ENCODE peak calls at places on chromosomes 3 and 15, in six cellular contexts. F, C, Y, W, X and V are unnamed samples.

GRCh38 chr3:87311309-87311708 is 34.9 kb upstream of the POU1F1 start:
- DNase-seq in F (no peak), C (no peak), Y (no peak), W (peak; percentile 60), X (no peak), V (no peak)

GRCh38 chr3:187039723-187040414 is 99.4 kb downstream of the RPL39L start:
- DNase-seq in F (no peak), C (no peak), Y (no peak), W (no peak), X (no peak), V (no peak)

GRCh38 chr3:147405552-147406254 is 640 bp downstream of the ZIC4 start:
- DNase-seq in F (no peak), C (no peak), Y (peak; percentile 51), W (no peak), X (no peak), V (no peak)

GRCh38 chr3:197317250-197317963 is 19.0 kb upstream of the DLG1 start:
- DNase-seq in F (no peak), C (no peak), Y (peak; percentile 96), W (peak; percentile 98), X (no peak), V (peak; percentile 95)

GRCh38 chr15:57600197-57600596 is 8.5 kb downstream of the MYZAP start:
- DNase-seq in F (no peak), C (no peak), Y (no peak), W (no peak), X (no peak), V (no peak)

GRCh38 chr15:47813985-47814384 is 96.7 kb downstream of the SEMA6D start:
- DNase-seq in F (no peak), C (no peak), Y (no peak), W (no peak), X (no peak), V (no peak)

GRCh38 chr15:33021806-33022389 is 172.6 kb downstream of the FMN1 start:
- DNase-seq in F (no peak), C (no peak), Y (peak; percentile 86), W (peak; percentile 52), X (no peak), V (peak; percentile 76)

GRCh38 chr15:39216816-39217215 is 364.1 kb upstream of the THBS1 start:
- DNase-seq in F (no peak), C (no peak), Y (no peak), W (no peak), X (no peak), V (no peak)

GRCh38 chr3:55483196-55484095 is 3.7 kb downstream of the WNT5A start:
- DNase-seq in F (no peak), C (no peak), Y (peak; percentile 46), W (no peak), X (no peak), V (no peak)

GRCh38 chr15:75347222-75348033 is 589 bp downstream of the NEIL1 start:
- DNase-seq in F (peak; percentile 43), C (peak; percentile 79), Y (peak; percentile 30), W (no peak), X (no peak), V (peak; percentile 36)

GRCh38 chr15:31133890-31134289 is 32.4 kb upstream of the TRPM1 start:
- DNase-seq in F (no peak), C (no peak), Y (no peak), W (no peak), X (no peak), V (no peak)

GRCh38 chr15:100863406-100864198 is 16.0 kb upstream of the ALDH1A3 start:
- DNase-seq in F (no peak), C (no peak), Y (no peak), W (peak; percentile 70), X (no peak), V (no peak)

GRCh38 chr3:24220859-24221657 is 273.6 kb downstream of the THRB start:
- DNase-seq in F (no peak), C (no peak), Y (peak; percentile 94), W (peak; percentile 98), X (no peak), V (peak; percentile 78)

GRCh38 chr3:13138566-13139145 is 65.4 kb upstream of the IQSEC1 start:
- DNase-seq in F (no peak), C (peak; percentile 16), Y (no peak), W (no peak), X (no peak), V (no peak)

GRCh38 chr3:152245498-152246175 is 23.1 kb upstream of the MBNL1 start:
- DNase-seq in F (no peak), C (no peak), Y (no peak), W (no peak), X (no peak), V (no peak)

GRCh38 chr3:67509471-67510075 is 144.8 kb downstream of the SUCLG2 start:
- DNase-seq in F (no peak), C (no peak), Y (peak; percentile 11), W (peak; percentile 24), X (no peak), V (no peak)

GRCh38 chr3:110027446-110027845 is 690.1 kb upstream of the DPPA4 start:
- DNase-seq in F (no peak), C (no peak), Y (peak; percentile 31), W (peak; percentile 79), X (no peak), V (peak; percentile 69)

GRCh38 chr3:71345429-71346027 is 238.0 kb downstream of the FOXP1 start:
- DNase-seq in F (no peak), C (no peak), Y (peak; percentile 59), W (peak; percentile 22), X (no peak), V (peak; percentile 18)

GRCh38 chr15:74709011-74709410 is 13.2 kb upstream of the EDC3 start:
- DNase-seq in F (no peak), C (no peak), Y (no peak), W (no peak), X (no peak), V (peak; percentile 56)

GRCh38 chr15:96232335-96232734 is 98.2 kb upstream of the NR2F2 start:
- DNase-seq in F (no peak), C (no peak), Y (no peak), W (no peak), X (no peak), V (no peak)

GRCh38 chr15:39713846-39714245 is 68.8 kb downstream of the FSIP1 start:
- DNase-seq in F (no peak), C (no peak), Y (no peak), W (no peak), X (no peak), V (no peak)

DNA sequence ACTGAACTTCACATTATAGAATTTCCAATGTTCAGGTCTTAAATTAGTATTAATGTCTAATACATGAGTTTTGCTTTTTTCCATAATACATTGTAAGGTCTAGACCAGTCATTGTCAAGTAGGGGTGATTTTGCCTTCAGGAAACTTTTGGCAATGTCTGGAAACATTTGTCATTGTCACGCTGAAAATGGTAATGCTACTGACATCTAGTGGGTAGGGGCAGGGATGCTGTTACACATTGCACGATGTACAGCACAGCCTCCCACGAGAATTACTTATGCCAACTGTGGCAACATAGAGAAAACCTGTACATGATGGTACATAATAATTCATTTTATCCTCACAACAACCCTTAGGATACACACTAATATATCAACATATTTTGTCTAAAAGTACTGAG is 384.1 kb downstream of the CADM2 start:
- DNase-seq in F (no peak), C (no peak), Y (peak; percentile 30), W (peak; percentile 3), X (no peak), V (peak; percentile 16)
- TF ChIP-seq CTCF in F (peak; percentile 51), C (peak; percentile 19), Y (peak; percentile 58), W (no peak), X (no peak), V (peak; percentile 22)

GRCh38 chr3:112302881-112303761 is 9.1 kb upstream of the SLC9C1 start:
- DNase-seq in F (no peak), C (no peak), Y (peak; percentile 52), W (peak; percentile 22), X (no peak), V (no peak)

GRCh38 chr3:112303811-112304325 is 9.9 kb upstream of the SLC9C1 start:
- DNase-seq in F (no peak), C (no peak), Y (peak; percentile 64), W (peak; percentile 56), X (no peak), V (no peak)

GRCh38 chr3:112302061-112302830 is 8.2 kb upstream of the SLC9C1 start:
- DNase-seq in F (no peak), C (no peak), Y (peak; percentile 72), W (no peak), X (no peak), V (no peak)

GRCh38 chr3:112306825-112307224 is 12.8 kb upstream of the SLC9C1 start:
- DNase-seq in F (no peak), C (no peak), Y (no peak), W (no peak), X (no peak), V (no peak)

DNA sequence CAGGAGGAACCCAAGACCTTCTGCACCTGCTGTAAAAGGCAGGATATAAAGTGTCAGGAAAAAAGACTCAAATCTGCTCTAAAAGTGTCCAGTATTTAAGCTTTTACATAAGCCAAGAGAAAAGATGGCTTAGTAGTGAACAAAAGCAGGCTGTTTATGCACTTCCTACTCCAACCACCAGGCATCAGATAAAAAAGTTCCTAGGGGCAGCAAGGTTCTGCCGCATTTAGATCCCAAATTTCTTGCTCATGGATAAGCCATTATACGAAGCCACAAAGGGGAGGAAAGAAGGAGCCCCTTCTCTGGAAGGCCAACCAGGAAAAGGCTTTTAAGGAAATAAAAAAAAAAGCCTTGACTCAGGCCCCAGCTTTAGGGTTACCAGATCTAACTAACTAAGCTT is 10.6 kb upstream of the SLC9C1 start:
- DNase-seq in F (no peak), C (no peak), Y (peak; percentile 54), W (peak; percentile 16), X (no peak), V (no peak)
- TF ChIP-seq CTCF in F (peak; percentile 56), C (no peak), Y (peak; percentile 58), W (peak; percentile 32), X (peak; percentile 62), V (no peak)

GRCh38 chr3:44318929-44319328 is 19.6 kb upstream of the TCAIM start:
- DNase-seq in F (no peak), C (no peak), Y (no peak), W (no peak), X (no peak), V (no peak)

GRCh38 chr3:44326515-44326914 is 12.1 kb upstream of the TCAIM start:
- DNase-seq in F (no peak), C (no peak), Y (no peak), W (no peak), X (no peak), V (no peak)

GRCh38 chr3:44326035-44326434 is 12.5 kb upstream of the TCAIM start:
- DNase-seq in F (no peak), C (no peak), Y (peak; percentile 48), W (peak; percentile 10), X (no peak), V (peak; percentile 29)

GRCh38 chr3:44321335-44321734 is 17.2 kb upstream of the TCAIM start:
- DNase-seq in F (no peak), C (no peak), Y (no peak), W (no peak), X (no peak), V (no peak)

GRCh38 chr3:44323341-44323955 is 15.1 kb upstream of the TCAIM start:
- DNase-seq in F (peak; percentile 44), C (peak; percentile 52), Y (peak; percentile 84), W (peak; percentile 49), X (peak; percentile 43), V (peak; percentile 73)
- TF ChIP-seq CTCF in F (peak; percentile 91), C (peak; percentile 84), Y (peak; percentile 92), W (peak; percentile 93), X (peak; percentile 72), V (peak; percentile 70)

DNA sequence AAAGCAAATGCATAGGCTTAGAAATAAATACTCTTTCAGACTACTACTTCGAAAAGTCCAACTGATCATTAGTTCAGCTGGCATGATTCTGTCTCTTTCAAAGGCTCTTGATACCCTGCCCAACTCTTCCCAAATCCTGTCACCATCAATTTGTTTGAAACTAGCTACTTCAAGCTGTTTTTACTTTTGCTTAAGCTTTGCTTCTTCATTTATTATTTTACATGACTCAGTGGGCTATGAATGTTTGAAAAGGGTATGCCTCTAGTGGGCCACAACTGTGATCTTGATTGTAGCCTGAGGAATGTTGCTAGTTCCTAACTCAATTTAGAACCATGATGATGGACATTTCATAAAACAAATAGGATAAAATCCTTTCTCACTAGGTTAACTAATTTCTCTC is 340.8 kb downstream of the NAALADL2 start:
- DNase-seq in F (no peak), C (no peak), Y (no peak), W (peak; percentile 65), X (no peak), V (no peak)
- TF ChIP-seq CTCF in F (no peak), C (no peak), Y (no peak), W (no peak), X (no peak), V (no peak)